ENCODE peak calls at places on chromosomes 4 and X, in four cellular contexts. N is endodermal cell, Y is BJ, B is cardiac muscle cell. I is an unnamed sample.

GRCh38 chr4:88041626-88042025 is 34.2 kb downstream of the PKD2 start:
- DNase-seq in Y (no peak), N (no peak), B (no peak), I (no peak)

GRCh38 chr4:161762796-161763195 is 401.0 kb downstream of the FSTL5 start:
- DNase-seq in Y (peak; percentile 15), B (peak; percentile 27), N (no peak), I (no peak)

GRCh38 chrX:41382699-41383645 is 49.0 kb downstream of the DDX3X start:
- DNase-seq in N (no peak), Y (no peak), B (peak; percentile 50), I (no peak)

GRCh38 chr4:147525494-147526271 is 44.8 kb downstream of the EDNRA start:
- DNase-seq in Y (no peak), N (no peak), B (no peak), I (no peak)

GRCh38 chrX:138847930-138848329 is 136.4 kb upstream of the FGF13 start:
- DNase-seq in B (peak; percentile 15), N (no peak), Y (no peak), I (no peak)

GRCh38 chr4:42594880-42595279 is 62.0 kb downstream of the ATP8A1 start:
- DNase-seq in Y (no peak), N (no peak), B (no peak), I (no peak)

GRCh38 chr4:16124232-16124631 is 40.4 kb upstream of the PROM1 start:
- DNase-seq in Y (no peak), B (peak; percentile 24), N (peak; percentile 18), I (no peak)

GRCh38 chrX:150085881-150086280 is 147.6 kb upstream of the EOLA2 start:
- DNase-seq in N (no peak), Y (no peak), B (peak; percentile 32), I (no peak)

GRCh38 chr4:31023724-31024123 is 303.6 kb downstream of the PCDH7 start:
- DNase-seq in Y (no peak), B (no peak), N (no peak), I (no peak)

GRCh38 chr4:1903035-1903434 is 31.8 kb downstream of the NSD2 start:
- DNase-seq in Y (no peak), N (no peak), B (no peak), I (no peak)

GRCh38 chrX:7170903-7171302 is 22.9 kb upstream of the PUDP start:
- DNase-seq in N (peak; percentile 72), B (peak; percentile 13), Y (no peak), I (peak; percentile 39)

GRCh38 chrX:139803224-139803623 is 95.3 kb upstream of the MCF2 start:
- DNase-seq in N (no peak), Y (no peak), B (no peak), I (peak; percentile 5)

GRCh38 chr4:158459085-158459820 is 62.4 kb upstream of the RXFP1 start:
- DNase-seq in N (peak; percentile 37), Y (no peak), B (no peak), I (no peak)

GRCh38 chr4:150230556-150230955 is 152.3 kb downstream of the DCLK2 start:
- DNase-seq in N (peak; percentile 20), Y (no peak), B (no peak), I (no peak)

GRCh38 chr4:112523764-112524505 is 8.0 kb upstream of the NEUROG2 start:
- DNase-seq in N (peak; percentile 98), B (peak; percentile 29), Y (no peak), I (peak; percentile 81)

GRCh38 chr4:46994007-46994405 is 625 bp upstream of the GABRA4 start:
- DNase-seq in Y (no peak), N (no peak), B (no peak), I (no peak)

GRCh38 chr4:2415881-2416563 is 2.4 kb downstream of the ZFYVE28 start:
- DNase-seq in B (no peak), Y (no peak), N (peak; percentile 47), I (no peak)

GRCh38 chr4:77001907-77002306 is 52.4 kb downstream of the SEPTIN11 start:
- DNase-seq in Y (no peak), N (no peak), B (peak; percentile 64), I (no peak)

GRCh38 chrX:154714925-154715324 is 36.0 kb downstream of the GAB3 start:
- DNase-seq in B (peak; percentile 67), N (peak; percentile 78), Y (no peak), I (peak; percentile 27)

GRCh38 chr4:14816592-14817273 is 185.5 kb upstream of the CPEB2 start:
- DNase-seq in Y (no peak), B (no peak), N (no peak), I (no peak)

GRCh38 chr4:88706574-88706973 is 8.9 kb upstream of the NAP1L5 start:
- DNase-seq in N (peak; percentile 62), B (peak; percentile 83), Y (no peak), I (peak; percentile 47)

GRCh38 chr4:48668254-48669017 is 111.6 kb downstream of the FRYL start:
- DNase-seq in N (no peak), B (no peak), Y (no peak), I (no peak)

GRCh38 chrX:2689773-2690666 is 1.1 kb upstream of the CD99 start:
- DNase-seq in Y (no peak), N (peak; percentile 75), B (no peak), I (no peak)

GRCh38 chrX:13254076-13254785 is 65.6 kb downstream of the ATXN3L start:
- DNase-seq in N (no peak), B (peak; percentile 69), Y (no peak), I (peak; percentile 5)

GRCh38 chr4:72569719-72570235 is 756 bp upstream of the ADAMTS3 start:
- DNase-seq in B (no peak), N (no peak), Y (no peak), I (no peak)

GRCh38 chr4:25875281-25875745 is 12.5 kb upstream of the SEL1L3 start:
- DNase-seq in B (no peak), N (no peak), Y (no peak), I (no peak)

GRCh38 chr4:61210186-61210939 is 10.2 kb downstream of the ADGRL3 start:
- DNase-seq in B (no peak), N (peak; percentile 78), Y (no peak), I (no peak)

GRCh38 chrX:105323951-105324350 is 103.5 kb upstream of the TEX13A start:
- DNase-seq in Y (no peak), B (peak; percentile 10), N (no peak), I (no peak)

GRCh38 chr4:132991111-132991510 is 158.0 kb upstream of the PCDH10 start:
- DNase-seq in B (no peak), Y (no peak), N (no peak), I (no peak)

GRCh38 chrX:42531431-42531830 is 246.5 kb downstream of the PPP1R2C start:
- DNase-seq in Y (no peak), N (no peak), B (no peak), I (no peak)

GRCh38 chr4:70183940-70184246 is 11.6 kb upstream of the ODAM start:
- DNase-seq in Y (no peak), N (no peak), B (no peak), I (no peak)
- TF ChIP-seq CTCF in Y (no peak), N (peak; percentile 25), B (no peak), I (no peak)

GRCh38 chr4:54110019-54110416 is 10.1 kb downstream of the GSX2 start:
- DNase-seq in Y (no peak), B (no peak), N (no peak), I (no peak)
- H3K4me3 ChIP-seq in Y (no peak overlapping the region), B (no peak overlapping the region), N (no peak overlapping the region), I (no peak overlapping the region)

GRCh38 chr4:121009578-121010338 is 62.6 kb downstream of the NDNF start:
- DNase-seq in N (no peak), Y (no peak), B (no peak), I (no peak)
- H3K27me3 ChIP-seq in N (no peaks in the 10 kb centered on the region), Y (no peaks in the 10 kb centered on the region), B (no peaks in the 10 kb centered on the region), I (no peaks in the 10 kb centered on the region)

DNA sequence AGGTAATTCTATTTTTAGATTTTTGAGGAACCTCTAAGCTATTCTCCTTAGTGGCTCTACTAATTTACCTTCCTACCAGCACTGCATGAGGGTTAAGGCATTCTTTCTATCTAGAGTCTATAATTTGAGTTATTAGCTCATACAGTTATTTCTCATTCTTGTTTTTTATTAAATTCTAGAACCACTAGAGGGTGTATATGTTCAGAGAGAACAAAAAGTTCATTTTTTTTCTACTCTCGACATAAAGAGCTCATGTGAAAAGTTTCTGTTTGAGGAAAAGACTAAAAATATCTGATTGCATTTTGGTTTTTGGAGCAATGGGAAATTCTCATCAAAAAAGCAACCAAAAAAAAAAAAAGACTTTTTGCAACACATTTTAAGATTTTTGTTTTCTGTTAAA is 57.0 kb upstream of the LRAT start:
- DNase-seq in B (no peak), N (no peak), Y (no peak), I (no peak)
- TF ChIP-seq CTCF in B (peak; percentile 20), N (peak; percentile 41), Y (no peak), I (no peak)

GRCh38 chr4:123229326-123229725 is 167.3 kb upstream of the SPRY1 start:
- DNase-seq in Y (no peak), N (no peak), B (peak; percentile 30), I (no peak)

GRCh38 chr4:123232439-123232838 is 164.2 kb upstream of the SPRY1 start:
- DNase-seq in N (no peak), Y (peak; percentile 24), B (peak; percentile 54), I (no peak)

GRCh38 chr4:123233409-123233808 is 163.2 kb upstream of the SPRY1 start:
- DNase-seq in B (peak; percentile 30), N (no peak), Y (no peak), I (no peak)

GRCh38 chr4:123234966-123235365 is 161.6 kb upstream of the SPRY1 start:
- DNase-seq in N (no peak), Y (no peak), B (no peak), I (no peak)

GRCh38 chr4:123230061-123230460 is 166.5 kb upstream of the SPRY1 start:
- DNase-seq in N (no peak), B (peak; percentile 61), Y (no peak), I (no peak)
- H3K4me3 ChIP-seq in N (no peak overlapping the region), B (no peak overlapping the region), Y (no peak overlapping the region), I (no peak overlapping the region)

DNA sequence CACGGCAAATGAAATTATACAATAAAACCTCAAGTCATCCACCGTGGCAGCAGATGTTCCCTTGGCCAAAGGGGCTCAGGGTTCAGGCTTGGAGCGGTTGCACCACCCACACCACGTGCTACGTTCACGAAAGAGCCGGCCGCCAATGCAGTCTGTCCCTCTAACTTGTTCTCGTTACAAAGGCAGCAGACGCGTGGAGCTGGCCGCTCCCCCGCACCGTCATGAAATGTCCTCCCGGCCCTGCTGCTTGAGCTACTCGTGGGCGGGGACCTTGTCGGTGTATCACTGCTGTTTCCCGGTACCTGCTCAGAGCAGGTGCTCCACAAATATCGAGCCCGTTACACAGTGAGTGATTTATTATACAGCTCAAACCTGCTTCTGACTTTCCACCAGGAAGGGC is 36.4 kb upstream of the MAN2B2 start:
- DNase-seq in Y (no peak), N (no peak), B (no peak), I (peak; percentile 28)
- H3K27me3 ChIP-seq in Y (no peaks in the 10 kb centered on the region), N (no peaks in the 10 kb centered on the region), B (peaks cover 12% of the 10 kb centered on the region), I (no peaks in the 10 kb centered on the region)

I was measured in BE2C.